ENCODE peak calls at places on chromosomes 11 and 22, in seven cellular contexts. J, K, O, D, F, Y and G are unnamed samples.

GRCh38 chr11:82634091-82634490 is 99.6 kb downstream of the FAM181B start:
- DNase-seq in J (no peak), K (no peak), O (no peak), D (no peak), F (no peak), Y (no peak), G (no peak)

GRCh38 chr22:46104881-46105493 is 45.3 kb upstream of the PPARA start:
- DNase-seq in J (peak; percentile 59), K (no peak), O (no peak), D (no peak), F (no peak), Y (peak; percentile 59), G (no peak)

GRCh38 chr11:80990885-80991284 is 1550.1 kb upstream of the TENM4 start:
- DNase-seq in J (no peak), K (no peak), O (no peak), D (no peak), F (no peak), Y (no peak), G (no peak)

GRCh38 chr11:93541884-93542752 is 1.1 kb downstream of the SMCO4 start:
- DNase-seq in J (peak; percentile 82), K (peak; percentile 31), O (no peak), D (peak; percentile 59), F (peak; percentile 63), Y (peak; percentile 75), G (peak; percentile 73)

GRCh38 chr11:126140932-126141291 is 70.5 kb downstream of the RPUSD4 start:
- DNase-seq in J (peak; percentile 80), K (no peak), O (no peak), D (no peak), F (peak; percentile 68), Y (peak; percentile 70), G (no peak)

GRCh38 chr11:74678041-74678440 is 53.2 kb downstream of the CHRDL2 start:
- DNase-seq in J (no peak), K (no peak), O (no peak), D (no peak), F (no peak), Y (no peak), G (no peak)

GRCh38 chr11:2792376-2793250 is 92.8 kb upstream of the KCNQ1OT1 start:
- DNase-seq in J (no peak), K (no peak), O (no peak), D (no peak), F (no peak), Y (no peak), G (no peak)

GRCh38 chr11:131356201-131356600 is 14.2 kb upstream of the NTM start:
- DNase-seq in J (peak; percentile 83), K (no peak), O (no peak), D (no peak), F (no peak), Y (no peak), G (no peak)

GRCh38 chr11:125049393-125049792 is 13.7 kb upstream of the SLC37A2 start:
- DNase-seq in J (no peak), K (no peak), O (no peak), D (no peak), F (no peak), Y (no peak), G (no peak)

GRCh38 chr11:77064648-77065217 is 2.0 kb upstream of the CAPN5 start:
- DNase-seq in J (no peak), K (no peak), O (no peak), D (no peak), F (no peak), Y (no peak), G (no peak)

GRCh38 chr11:46239801-46240061 is 37.7 kb upstream of the CREB3L1 start:
- DNase-seq in J (peak; percentile 72), K (no peak), O (no peak), D (no peak), F (peak; percentile 31), Y (peak; percentile 89), G (no peak)

GRCh38 chr11:61951484-61952135 is 1.5 kb downstream of the BEST1 start:
- DNase-seq in J (no peak), K (no peak), O (no peak), D (no peak), F (no peak), Y (no peak), G (no peak)

GRCh38 chr11:66906077-66906929 is 49.4 kb downstream of the LRFN4 start:
- DNase-seq in J (peak; percentile 67), K (no peak), O (peak; percentile 36), D (peak; percentile 45), F (no peak), Y (peak; percentile 26), G (no peak)

GRCh38 chr11:60265373-60266214 is 14.9 kb upstream of the MS4A4A start:
- DNase-seq in J (peak; percentile 5), K (peak; percentile 38), O (peak; percentile 36), D (peak; percentile 43), F (peak; percentile 39), Y (peak; percentile 42), G (peak; percentile 18)

GRCh38 chr11:1060885-1061616 is 13.6 kb upstream of the MUC2 start:
- DNase-seq in J (peak; percentile 82), K (no peak), O (peak; percentile 74), D (no peak), F (peak; percentile 81), Y (peak; percentile 90), G (no peak)

GRCh38 chr11:131430466-131431176 is 60.2 kb downstream of the NTM start:
- DNase-seq in J (no peak), K (no peak), O (no peak), D (no peak), F (no peak), Y (no peak), G (no peak)

GRCh38 chr11:111982019-111982464 is 43.2 kb upstream of the DLAT start:
- DNase-seq in J (peak; percentile 35), K (peak; percentile 79), O (peak; percentile 31), D (peak; percentile 84), F (peak; percentile 89), Y (peak; percentile 61), G (peak; percentile 27)
- H2AFZ ChIP-seq in J (no peak overlapping the region), K (peak overlapping the region; percentile 46), O (no peak overlapping the region), D (no peak overlapping the region), F (no peak overlapping the region), Y (no peak overlapping the region), G (no peak overlapping the region)

GRCh38 chr11:98183034-98183433 is 837.7 kb upstream of the CNTN5 start:
- DNase-seq in J (no peak), K (no peak), O (no peak), D (no peak), F (no peak), Y (no peak), G (no peak)
- TF ChIP-seq EZH2 in J (no peak), K (no peak), O (no peak), D (no peak), F (no peak), Y (no peak), G (no peak)

DNA sequence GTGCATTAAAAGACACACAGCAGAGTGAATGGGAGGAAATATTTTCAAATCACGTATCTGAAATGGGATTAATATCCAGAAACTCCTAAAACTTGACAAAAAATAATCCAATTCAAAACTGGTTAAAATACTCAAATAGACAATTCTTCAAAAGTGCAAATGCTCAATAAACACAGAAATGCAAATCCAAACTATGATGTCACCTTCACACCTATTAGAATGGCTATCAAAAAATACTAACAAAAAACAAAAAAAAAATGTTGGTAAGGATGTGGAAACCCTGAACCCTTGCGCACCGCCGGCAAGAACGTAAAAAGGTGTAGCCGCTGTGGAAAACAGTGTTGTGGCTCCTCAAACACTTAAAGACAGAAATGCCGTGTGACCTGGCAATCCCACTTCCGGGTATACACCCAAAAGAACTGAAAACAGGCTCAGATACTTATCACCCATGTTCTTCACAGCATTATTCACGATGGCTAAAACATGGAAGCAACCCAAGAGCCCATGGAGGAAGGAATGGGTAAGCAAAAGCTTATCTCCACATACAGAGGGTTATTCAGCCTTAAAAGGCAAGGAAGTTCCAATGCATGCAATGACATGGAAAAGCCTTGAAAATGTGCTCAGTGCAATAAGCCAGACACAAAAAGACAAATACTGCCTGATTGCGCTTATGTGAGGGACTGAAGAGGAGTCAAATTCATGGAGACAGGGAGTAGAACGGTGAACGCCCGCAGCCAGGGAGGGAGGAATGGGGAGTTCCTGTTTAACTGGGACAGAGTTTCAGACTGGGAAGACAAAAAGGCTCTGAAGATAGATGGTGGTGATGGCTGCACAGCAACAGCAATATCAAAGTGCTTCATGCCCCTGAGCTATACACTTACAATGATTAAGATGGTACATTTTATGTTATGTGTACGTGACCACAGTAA is 19.6 kb downstream of the BRD1 start:
- DNase-seq in J (peak; percentile 28), K (no peak), O (no peak), D (no peak), F (no peak), Y (no peak), G (no peak)
- H4K20me1 ChIP-seq in J (no peaks in the 10 kb centered on the region), K (peaks cover 38% of the 10 kb centered on the region), O (peaks cover 14% of the 10 kb centered on the region), D (peaks cover 100% of the 10 kb centered on the region), F (peaks cover 100% of the 10 kb centered on the region), Y (peaks cover 57% of the 10 kb centered on the region), G (peaks cover 96% of the 10 kb centered on the region)

DNA sequence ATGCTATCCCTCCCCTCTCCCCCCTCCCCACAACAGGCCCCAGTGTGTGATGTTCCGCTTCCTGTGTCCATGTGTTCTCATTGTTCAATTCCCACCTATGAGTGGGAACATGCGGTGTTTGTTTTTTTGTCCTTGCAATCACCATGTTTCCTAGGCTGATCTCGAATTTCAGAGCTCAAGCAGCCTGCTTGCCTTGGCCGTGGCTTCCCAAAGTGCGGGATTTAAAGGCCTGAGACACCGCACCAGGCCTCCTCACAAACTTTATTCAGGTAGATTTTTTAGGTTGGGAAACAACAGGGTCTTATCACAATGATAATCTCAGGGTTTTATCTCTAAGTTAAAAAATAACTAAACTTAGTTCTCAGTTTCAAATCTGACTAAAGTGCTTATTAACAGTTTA is 125.4 kb downstream of the LUZP2 start:
- DNase-seq in J (no peak), K (no peak), O (no peak), D (no peak), F (no peak), Y (no peak), G (no peak)
- H2AFZ ChIP-seq in J (no peak overlapping the region), K (no peak overlapping the region), O (no peak overlapping the region), D (no peak overlapping the region), F (no peak overlapping the region), Y (no peak overlapping the region), G (no peak overlapping the region)

GRCh38 chr11:72239296-72239848 is 4.6 kb downstream of the PHOX2A start:
- DNase-seq in J (peak; percentile 70), K (no peak), O (no peak), D (peak; percentile 73), F (peak; percentile 64), Y (peak; percentile 75), G (no peak)
- TF ChIP-seq EZH2 in J (no peak), K (no peak), O (no peak), D (no peak), F (peak; percentile 17), Y (no peak), G (no peak)